ENCODE peak calls at places on chromosomes 2 and 18, in eight cellular contexts. A, T, Q, Y, I, C, R and D are unnamed samples.

GRCh38 chr2:187547353-187547979 is 6.8 kb downstream of the TFPI start:
- DNase-seq in R (no peak), A (no peak), Y (no peak), C (no peak), I (peak; percentile 18), T (no peak), Q (no peak), D (no peak)

GRCh38 chr2:84999467-85000064 is 28.6 kb downstream of the KCMF1 start:
- DNase-seq in T (no peak), Y (no peak), Q (no peak), C (no peak), R (no peak), I (no peak), A (no peak), D (no peak)

GRCh38 chr2:111169268-111169667 is 48.6 kb downstream of the BCL2L11 start:
- DNase-seq in Q (no peak), T (no peak), Y (no peak), R (no peak), C (no peak), A (no peak), I (no peak), D (no peak)

GRCh38 chr2:224038049-224038829 is 847 bp downstream of the SERPINE2 start:
- DNase-seq in A (peak; percentile 10), Y (peak; percentile 61), Q (peak; percentile 73), C (no peak), I (peak; percentile 62), R (peak; percentile 69), T (no peak), D (peak; percentile 64)

GRCh38 chr2:161971532-161971931 is 102.5 kb downstream of the DPP4 start:
- DNase-seq in Q (no peak), A (no peak), Y (no peak), T (no peak), R (no peak), I (no peak), C (no peak), D (no peak)

GRCh38 chr2:206442854-206443734 is at the start of gene ADAM23:
- DNase-seq in Y (peak; percentile 92), T (no peak), C (peak; percentile 39), Q (peak; percentile 76), A (peak; percentile 19), I (peak; percentile 56), R (no peak), D (peak; percentile 85)

GRCh38 chr18:58438161-58438983 is 190.5 kb downstream of the ALPK2 start:
- DNase-seq in A (no peak), Q (no peak), R (no peak), T (no peak), C (no peak), Y (peak; percentile 23), I (no peak), D (no peak)

GRCh38 chr2:49831698-49832367 is 677.5 kb upstream of the FSHR start:
- DNase-seq in A (no peak), Q (no peak), T (no peak), I (no peak), C (no peak), Y (no peak), R (no peak), D (no peak)

GRCh38 chr2:222791946-222792649 is 68.7 kb upstream of the ACSL3 start:
- DNase-seq in Q (no peak), Y (no peak), T (no peak), I (no peak), C (no peak), R (peak; percentile 67), A (no peak), D (no peak)

GRCh38 chr18:12996661-12997292 is 5.6 kb downstream of the CEP192 start:
- DNase-seq in I (no peak), Y (no peak), A (no peak), R (no peak), T (no peak), Q (no peak), C (no peak), D (no peak)

DNA sequence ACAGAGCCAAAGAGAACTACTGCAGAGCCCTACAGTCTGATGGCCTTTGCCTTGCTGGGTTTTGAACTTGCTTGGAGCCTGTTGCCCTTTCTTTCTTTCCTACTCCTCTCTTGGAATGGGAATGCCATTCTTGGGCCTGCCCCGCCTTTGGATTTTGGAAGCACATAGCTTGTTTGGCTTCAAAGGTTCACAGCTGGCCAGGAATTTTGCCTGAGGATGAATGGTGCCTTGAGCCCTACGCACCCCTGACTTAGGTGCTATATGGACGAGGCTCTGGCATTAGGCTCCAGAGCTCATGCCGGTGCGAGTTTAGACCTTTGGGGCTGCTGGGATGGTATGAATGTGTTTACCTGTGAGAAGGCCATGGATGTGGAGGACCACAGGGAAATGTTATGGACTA is 663.3 kb upstream of the HS6ST1 start:
- DNase-seq in C (no peak), Y (no peak), A (no peak), Q (no peak), R (no peak), I (no peak), T (no peak), D (no peak)
- TF ChIP-seq CTCF in C (no peak), Y (no peak), A (no peak), Q (no peak), R (no peak), I (no peak), T (no peak), D (no peak)

DNA sequence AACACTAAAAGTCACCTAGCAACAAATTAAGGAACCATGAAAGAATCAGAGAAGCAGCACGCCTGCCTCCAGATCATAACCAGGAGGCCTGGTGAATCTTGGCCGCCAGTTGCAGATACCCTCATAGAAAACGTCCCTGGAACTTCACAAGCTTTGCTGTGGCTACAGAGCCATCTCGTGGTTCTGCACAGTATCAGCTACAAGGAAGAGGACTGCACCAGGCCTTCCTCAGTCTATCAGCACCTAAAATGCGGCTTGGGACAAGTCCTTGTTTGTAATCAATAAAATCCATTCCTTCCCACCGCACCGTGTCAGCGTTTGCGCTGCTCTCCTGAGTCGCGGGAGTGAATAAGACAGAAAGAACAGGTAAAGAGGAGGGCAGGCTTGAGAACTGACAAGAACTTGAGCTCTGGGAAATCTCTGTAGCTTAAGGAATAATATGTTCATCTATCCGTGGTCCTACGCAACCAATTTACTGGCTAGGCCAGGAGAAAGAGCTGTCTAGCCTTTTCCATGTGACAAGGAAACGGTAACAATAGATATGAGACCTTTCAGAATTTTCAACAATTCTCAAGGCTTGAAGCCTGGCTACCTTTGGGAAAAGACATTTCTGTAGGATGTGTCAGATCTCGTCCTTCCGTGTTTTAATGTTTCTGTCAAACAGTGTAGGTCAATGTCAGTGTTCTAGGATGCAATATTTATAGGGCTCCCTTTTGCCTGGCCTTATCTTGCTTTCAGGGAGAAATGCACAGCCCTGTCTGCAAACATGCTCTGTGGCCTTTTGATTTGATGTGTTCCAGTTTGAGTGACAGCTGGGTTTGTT is 128.5 kb upstream of the RAB12 start:
- DNase-seq in Y (peak; percentile 76), Q (no peak), R (no peak), I (peak; percentile 36), T (no peak), A (no peak), C (no peak), D (peak; percentile 44)
- TF ChIP-seq CTCF in Y (peak; percentile 69), Q (peak; percentile 77), R (peak; percentile 46), I (peak; percentile 65), T (no peak), A (no peak), C (no peak), D (no peak)

DNA sequence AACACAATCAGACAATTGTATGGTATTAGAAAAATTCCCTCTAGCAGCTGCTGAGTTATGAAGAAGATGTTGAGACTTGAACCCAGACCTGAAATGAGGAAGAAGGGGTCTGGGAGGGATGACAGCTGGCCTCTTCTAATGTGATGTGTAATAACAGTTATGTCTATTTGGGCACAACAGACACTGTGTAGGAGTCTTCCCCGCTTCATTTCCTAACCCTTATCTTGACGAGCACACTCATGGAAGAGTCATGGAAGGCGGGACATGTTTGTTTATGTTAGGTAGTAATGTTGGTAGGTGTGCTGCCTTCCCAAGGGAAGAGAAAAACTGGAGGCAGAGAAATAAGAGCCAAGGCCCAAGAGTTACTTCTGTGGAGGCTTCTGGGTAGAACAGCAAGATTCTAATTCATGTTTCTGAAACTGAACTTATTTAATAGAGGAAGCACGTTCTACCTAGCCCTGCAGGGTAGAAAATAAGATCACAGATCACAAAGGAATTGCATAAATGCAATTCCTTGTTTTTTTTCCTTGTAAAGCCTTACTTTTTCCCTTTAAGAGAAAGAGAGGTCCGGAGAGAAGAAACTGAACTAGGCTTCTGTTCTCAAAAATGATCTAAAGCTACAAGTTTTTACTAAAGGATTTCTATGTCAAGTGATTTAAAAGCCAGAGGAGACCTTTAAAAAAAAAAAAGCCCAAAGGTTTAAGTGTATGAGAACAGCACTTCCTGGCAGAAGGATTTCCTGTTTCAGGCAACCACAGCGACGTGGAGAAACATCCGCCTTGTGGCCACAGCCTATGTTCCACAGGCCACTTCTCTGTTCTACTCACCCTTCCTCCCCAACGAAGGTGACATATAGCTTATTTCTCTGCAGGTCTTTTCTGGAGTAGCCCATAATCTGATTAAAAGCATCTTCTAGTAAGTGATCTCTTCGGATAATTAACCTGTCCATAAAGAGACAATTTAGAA is 68.5 kb upstream of the STK17B start:
- DNase-seq in A (peak; percentile 57), Y (no peak), R (peak; percentile 81), Q (no peak), T (peak; percentile 55), I (no peak), C (peak; percentile 68), D (no peak)
- TF ChIP-seq CTCF in A (no peak), Y (no peak), R (peak; percentile 35), Q (no peak), T (peak; percentile 35), I (no peak), C (no peak), D (no peak)

GRCh38 chr2:151637284-151637781 is 96.9 kb downstream of the NEB start:
- DNase-seq in R (no peak), C (no peak), T (peak; percentile 22), Y (no peak), A (peak; percentile 30), Q (no peak), I (no peak), D (no peak)

GRCh38 chr2:151638188-151638933 is 95.9 kb downstream of the NEB start:
- DNase-seq in R (no peak), I (no peak), A (no peak), T (no peak), C (no peak), Q (no peak), Y (no peak), D (no peak)

GRCh38 chr2:151630372-151630771 is 103.9 kb downstream of the NEB start:
- DNase-seq in T (no peak), A (no peak), Y (no peak), I (no peak), R (no peak), C (no peak), Q (no peak), D (no peak)

GRCh38 chr2:151634726-151635467 is 99.4 kb downstream of the NEB start:
- DNase-seq in T (no peak), Q (no peak), R (no peak), C (no peak), Y (no peak), I (no peak), A (no peak), D (no peak)

DNA sequence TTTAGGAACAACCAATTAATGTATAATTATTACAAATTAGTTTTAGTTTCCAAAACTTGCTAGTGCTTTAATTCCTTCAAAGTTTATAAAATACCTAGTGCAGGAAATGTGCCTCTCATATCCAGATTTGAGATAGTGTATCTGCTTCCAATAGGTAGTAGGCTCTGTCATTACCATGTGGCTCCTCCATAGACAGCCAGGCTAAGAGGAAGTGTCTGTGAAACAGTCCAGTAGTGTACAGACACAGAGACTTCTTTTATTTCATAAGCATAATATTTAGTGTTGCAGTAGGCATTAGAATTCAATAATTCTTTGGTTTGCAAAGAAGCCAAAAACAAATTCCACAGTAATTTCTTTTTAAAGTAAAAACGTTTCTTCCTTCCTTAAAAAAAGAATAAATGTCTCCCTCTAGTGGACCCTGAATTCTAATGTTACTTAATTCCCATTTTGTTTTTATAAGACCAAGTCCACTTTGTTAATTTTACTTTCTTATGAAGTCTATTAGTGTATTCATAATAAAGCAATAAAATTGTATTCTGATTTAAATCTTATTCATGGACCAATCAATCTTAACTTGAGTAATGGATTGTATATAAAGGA is 101.2 kb downstream of the NEB start:
- DNase-seq in Y (no peak), R (no peak), A (no peak), Q (no peak), C (no peak), I (no peak), T (no peak), D (no peak)
- TF ChIP-seq CTCF in Y (peak; percentile 52), R (peak; percentile 45), A (peak; percentile 30), Q (peak; percentile 72), C (no peak), I (peak; percentile 42), T (peak; percentile 15), D (peak; percentile 69)